ENCODE peak calls at places on chromosomes 11 and 22, in four cellular contexts. One of them, this sample, is unnamed.

GRCh38 chr11:10351768-10352641 is 47.1 kb downstream of the ADM start:
- DNase-seq in cardiac fibroblast: peak
- DNase-seq in Peyer's patch: no peak
- DNase-seq in IMR-90: peak
- DNase-seq in this sample: peak

GRCh38 chr11:5690216-5690615 is 626 bp downstream of the TRIM22 start:
- DNase-seq in Peyer's patch: no peak
- DNase-seq in IMR-90: peak
- DNase-seq in cardiac fibroblast: peak
- DNase-seq in this sample: peak

GRCh38 chr11:133787379-133788103 is 57.8 kb downstream of the SPATA19 start:
- DNase-seq in IMR-90: no peak
- DNase-seq in Peyer's patch: no peak
- DNase-seq in cardiac fibroblast: no peak
- DNase-seq in this sample: no peak

GRCh38 chr11:126918556-126918955 is 82.0 kb downstream of the KIRREL3 start:
- DNase-seq in Peyer's patch: no peak
- DNase-seq in IMR-90: peak
- DNase-seq in cardiac fibroblast: peak
- DNase-seq in this sample: no peak

GRCh38 chr11:134792044-134792443 is 380.0 kb upstream of the B3GAT1 start:
- DNase-seq in Peyer's patch: no peak
- DNase-seq in IMR-90: peak
- DNase-seq in cardiac fibroblast: no peak
- DNase-seq in this sample: no peak

GRCh38 chr11:70443043-70444030 is 45.0 kb downstream of the CTTN start:
- DNase-seq in IMR-90: no peak
- DNase-seq in Peyer's patch: no peak
- DNase-seq in cardiac fibroblast: no peak
- DNase-seq in this sample: no peak

GRCh38 chr11:31702966-31703365 is 108.2 kb downstream of the PAX6 start:
- DNase-seq in cardiac fibroblast: peak
- DNase-seq in IMR-90: peak
- DNase-seq in Peyer's patch: no peak
- DNase-seq in this sample: peak

GRCh38 chr11:10091314-10092045 is 202.5 kb downstream of the SBF2 start:
- DNase-seq in Peyer's patch: no peak
- DNase-seq in cardiac fibroblast: no peak
- DNase-seq in IMR-90: peak
- DNase-seq in this sample: no peak

GRCh38 chr11:45333506-45333971 is 47.4 kb upstream of the SYT13 start:
- DNase-seq in Peyer's patch: no peak
- DNase-seq in cardiac fibroblast: peak
- DNase-seq in IMR-90: peak
- DNase-seq in this sample: peak

GRCh38 chr11:84655729-84656128 is 971.4 kb downstream of the DLG2 start:
- DNase-seq in IMR-90: no peak
- DNase-seq in Peyer's patch: no peak
- DNase-seq in cardiac fibroblast: no peak
- DNase-seq in this sample: no peak

GRCh38 chr22:26321469-26321913 is 107.6 kb upstream of the ASPHD2 start:
- DNase-seq in Peyer's patch: no peak
- DNase-seq in IMR-90: peak
- DNase-seq in cardiac fibroblast: peak
- DNase-seq in this sample: peak

GRCh38 chr22:28112548-28113043 is 193.5 kb upstream of the PITPNB start:
- DNase-seq in Peyer's patch: no peak
- DNase-seq in cardiac fibroblast: peak
- DNase-seq in IMR-90: peak
- DNase-seq in this sample: peak

GRCh38 chr11:33942954-33943353 is 51.1 kb upstream of the LMO2 start:
- DNase-seq in Peyer's patch: no peak
- DNase-seq in cardiac fibroblast: peak
- DNase-seq in IMR-90: peak
- DNase-seq in this sample: peak

GRCh38 chr22:20155330-20156041 is 4.6 kb upstream of the CCDC188 start:
- DNase-seq in IMR-90: no peak
- DNase-seq in cardiac fibroblast: peak
- DNase-seq in Peyer's patch: no peak
- DNase-seq in this sample: peak

GRCh38 chr22:33584152-33584551 is 336.1 kb downstream of the LARGE1 start:
- DNase-seq in cardiac fibroblast: no peak
- DNase-seq in Peyer's patch: no peak
- DNase-seq in IMR-90: no peak
- DNase-seq in this sample: no peak

GRCh38 chr22:28999510-29000224 is 62.0 kb downstream of the C22orf31 start:
- DNase-seq in Peyer's patch: no peak
- DNase-seq in cardiac fibroblast: peak
- DNase-seq in IMR-90: no peak
- DNase-seq in this sample: no peak

GRCh38 chr22:20191803-20192202 is 40.9 kb upstream of the CCDC188 start:
- DNase-seq in cardiac fibroblast: no peak
- DNase-seq in Peyer's patch: no peak
- DNase-seq in IMR-90: no peak
- DNase-seq in this sample: no peak

GRCh38 chr11:99098751-99099150 is 78.0 kb downstream of the CNTN5 start:
- DNase-seq in cardiac fibroblast: no peak
- DNase-seq in Peyer's patch: no peak
- DNase-seq in IMR-90: no peak
- DNase-seq in this sample: no peak

GRCh38 chr11:1564535-1565172 is 7.4 kb downstream of the DUSP8 start:
- DNase-seq in Peyer's patch: no peak
- DNase-seq in IMR-90: peak
- DNase-seq in cardiac fibroblast: peak
- DNase-seq in this sample: peak

GRCh38 chr11:2762451-2762850 is 62.7 kb upstream of the KCNQ1OT1 start:
- DNase-seq in IMR-90: no peak
- DNase-seq in Peyer's patch: peak
- DNase-seq in cardiac fibroblast: no peak
- DNase-seq in this sample: no peak

GRCh38 chr22:39418696-39419095 is 19.1 kb downstream of the TAB1 start:
- DNase-seq in Peyer's patch: no peak
- DNase-seq in IMR-90: no peak
- DNase-seq in cardiac fibroblast: no peak
- DNase-seq in this sample: no peak

GRCh38 chr11:34624069-34624468 is 3.2 kb downstream of the EHF start:
- DNase-seq in IMR-90: no peak
- DNase-seq in Peyer's patch: peak
- DNase-seq in cardiac fibroblast: no peak
- DNase-seq in this sample: no peak

GRCh38 chr22:25352294-25352680 is 132.8 kb downstream of the CRYBB2 start:
- DNase-seq in cardiac fibroblast: no peak
- DNase-seq in Peyer's patch: peak
- DNase-seq in IMR-90: no peak
- DNase-seq in this sample: no peak

GRCh38 chr11:121929581-121929980 is 186.4 kb downstream of the BLID start:
- DNase-seq in cardiac fibroblast: peak
- DNase-seq in IMR-90: peak
- DNase-seq in Peyer's patch: no peak
- DNase-seq in this sample: peak

GRCh38 chr22:30243671-30244465 is 2.7 kb downstream of the LIF start:
- DNase-seq in IMR-90: no peak
- DNase-seq in Peyer's patch: no peak
- DNase-seq in cardiac fibroblast: no peak
- DNase-seq in this sample: no peak
- H3K4me3 ChIP-seq in IMR-90: peak
- H3K4me3 ChIP-seq in Peyer's patch: no peak
- H3K4me3 ChIP-seq in cardiac fibroblast: no peak
- H3K4me3 ChIP-seq in this sample: no peak

DNA sequence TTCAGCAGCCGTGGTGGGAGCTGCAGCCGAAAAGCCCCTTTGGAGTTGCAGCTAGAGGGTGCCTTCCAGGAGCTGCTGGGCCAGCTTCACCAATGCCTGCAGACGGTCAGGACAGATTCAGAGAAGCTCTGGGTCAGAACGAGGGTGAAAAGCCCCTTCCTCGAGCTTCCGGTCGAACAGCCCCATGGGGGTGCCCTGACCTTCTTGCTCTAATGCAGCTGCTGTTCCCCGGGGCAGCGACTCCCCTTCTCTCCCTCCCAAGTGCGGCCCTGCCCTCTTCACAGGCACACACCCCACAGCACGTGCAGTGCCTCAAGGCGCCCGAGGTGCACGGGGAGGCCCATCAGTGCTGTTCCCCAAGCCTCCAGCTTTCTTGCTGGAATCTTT is 9.6 kb upstream of the IFITM3 start:
- DNase-seq in Peyer's patch: no peak
- DNase-seq in cardiac fibroblast: no peak
- DNase-seq in IMR-90: no peak
- DNase-seq in this sample: no peak
- H3K4me3 ChIP-seq in Peyer's patch: no peak
- H3K4me3 ChIP-seq in cardiac fibroblast: no peak
- H3K4me3 ChIP-seq in IMR-90: no peak
- H3K4me3 ChIP-seq in this sample: no peak

GRCh38 chr11:132626446-132626845 is 905.9 kb downstream of the OPCML start:
- DNase-seq in IMR-90: no peak
- DNase-seq in cardiac fibroblast: no peak
- DNase-seq in Peyer's patch: no peak
- DNase-seq in this sample: no peak

GRCh38 chr11:132627981-132628380 is 904.3 kb downstream of the OPCML start:
- DNase-seq in cardiac fibroblast: no peak
- DNase-seq in IMR-90: no peak
- DNase-seq in Peyer's patch: no peak
- DNase-seq in this sample: no peak

GRCh38 chr11:132632641-132633124 is 899.6 kb downstream of the OPCML start:
- DNase-seq in Peyer's patch: no peak
- DNase-seq in IMR-90: peak
- DNase-seq in cardiac fibroblast: peak
- DNase-seq in this sample: peak

DNA sequence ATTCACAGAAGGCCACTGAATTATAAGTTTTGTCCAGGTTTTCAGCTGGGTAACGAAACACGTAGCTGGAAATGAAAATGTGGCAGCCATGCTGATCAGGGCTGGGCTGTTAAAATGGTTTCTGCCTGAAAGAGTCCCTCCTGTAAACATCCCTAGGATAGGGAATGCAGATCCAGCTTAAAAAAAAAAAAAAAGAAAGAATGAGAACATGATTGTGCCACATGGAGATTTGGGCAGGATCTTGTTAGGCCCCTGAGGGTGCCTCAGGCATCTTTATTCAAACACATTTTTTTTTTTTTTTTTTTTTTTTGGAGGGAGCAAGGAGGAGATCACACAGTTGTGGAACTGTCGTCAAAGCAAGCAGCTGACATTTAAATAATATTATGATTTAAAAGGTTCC is 900.3 kb downstream of the OPCML start:
- DNase-seq in IMR-90: peak
- DNase-seq in Peyer's patch: no peak
- DNase-seq in cardiac fibroblast: no peak
- DNase-seq in this sample: peak
- H3K4me3 ChIP-seq in IMR-90: no peak
- H3K4me3 ChIP-seq in Peyer's patch: no peak
- H3K4me3 ChIP-seq in cardiac fibroblast: no peak
- H3K4me3 ChIP-seq in this sample: no peak

GRCh38 chr11:129999407-129999806 is 3.2 kb downstream of the PRDM10 start:
- DNase-seq in Peyer's patch: no peak
- DNase-seq in cardiac fibroblast: no peak
- DNase-seq in IMR-90: no peak
- DNase-seq in this sample: no peak

GRCh38 chr11:129998905-129999304 is 3.7 kb downstream of the PRDM10 start:
- DNase-seq in cardiac fibroblast: no peak
- DNase-seq in IMR-90: no peak
- DNase-seq in Peyer's patch: no peak
- DNase-seq in this sample: no peak

GRCh38 chr11:130002352-130002845 is at the start of gene PRDM10:
- DNase-seq in cardiac fibroblast: peak
- DNase-seq in IMR-90: peak
- DNase-seq in Peyer's patch: peak
- DNase-seq in this sample: peak

GRCh38 chr11:130001491-130002351 is 914 bp downstream of the PRDM10 start:
- DNase-seq in Peyer's patch: peak
- DNase-seq in cardiac fibroblast: peak
- DNase-seq in IMR-90: peak
- DNase-seq in this sample: peak

DNA sequence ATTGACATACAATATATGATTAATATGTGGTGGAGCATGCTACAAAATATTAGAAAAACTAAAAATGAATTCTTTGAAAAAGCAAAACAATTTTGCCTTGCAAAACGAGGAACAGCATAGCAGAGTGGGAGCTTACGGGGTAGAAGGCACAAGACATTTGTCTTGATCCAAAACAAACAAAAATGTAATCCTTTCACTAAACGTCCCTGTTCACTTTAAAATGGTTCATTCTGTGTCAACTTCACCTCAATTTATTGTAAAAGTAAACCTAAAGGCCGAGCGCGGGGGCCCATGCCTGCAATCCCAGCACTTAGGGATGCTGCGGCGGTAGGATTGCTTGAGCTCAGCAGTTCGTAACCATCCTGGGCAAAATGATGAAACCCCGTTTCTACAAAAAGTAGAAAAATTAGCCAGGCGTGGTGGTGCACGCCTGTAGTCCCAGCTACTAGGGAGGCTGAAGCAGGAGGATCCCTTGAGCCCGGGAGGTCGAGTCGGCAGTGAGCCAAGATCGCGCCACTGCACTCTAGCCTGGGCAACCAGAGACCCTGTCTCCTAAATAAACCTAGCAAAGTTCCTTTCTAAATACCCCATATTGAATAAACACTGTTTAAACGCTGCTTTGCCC is 2.0 kb downstream of the PRDM10 start:
- DNase-seq in cardiac fibroblast: no peak
- DNase-seq in IMR-90: no peak
- DNase-seq in Peyer's patch: no peak
- DNase-seq in this sample: no peak
- H3K4me3 ChIP-seq in cardiac fibroblast: no peak
- H3K4me3 ChIP-seq in IMR-90: no peak
- H3K4me3 ChIP-seq in Peyer's patch: peak
- H3K4me3 ChIP-seq in this sample: peak

GRCh38 chr11:14637868-14638409 is 5.7 kb upstream of the PDE3B start:
- DNase-seq in cardiac fibroblast: no peak
- DNase-seq in Peyer's patch: no peak
- DNase-seq in IMR-90: no peak
- DNase-seq in this sample: no peak
- H3K4me3 ChIP-seq in cardiac fibroblast: no peak
- H3K4me3 ChIP-seq in Peyer's patch: no peak
- H3K4me3 ChIP-seq in IMR-90: no peak
- H3K4me3 ChIP-seq in this sample: no peak

GRCh38 chr22:30822216-30823014 is 127.7 kb downstream of the OSBP2 start:
- DNase-seq in Peyer's patch: no peak
- DNase-seq in cardiac fibroblast: no peak
- DNase-seq in IMR-90: no peak
- DNase-seq in this sample: peak
- H3K4me3 ChIP-seq in Peyer's patch: no peak
- H3K4me3 ChIP-seq in cardiac fibroblast: peak
- H3K4me3 ChIP-seq in IMR-90: peak
- H3K4me3 ChIP-seq in this sample: peak